ENCODE peak calls at places on chromosome 2, in six cellular contexts. One of them, this sample, is unnamed.

GRCh38 chr2:11234309-11234708 is 79.0 kb downstream of the SLC66A3 start:
- DNase-seq in C1 segment of cervical spinal cord: no peak
- DNase-seq in IMR-90: peak
- DNase-seq in neural crest cell: no peak
- DNase-seq in NCI-H748 treated with DMSO at 0.1 percent for 48 hours: no peak
- DNase-seq in T-cell: no peak
- DNase-seq in this sample: peak

GRCh38 chr2:223560704-223561435 is 41.3 kb downstream of the SCG2 start:
- DNase-seq in C1 segment of cervical spinal cord: no peak
- DNase-seq in IMR-90: peak
- DNase-seq in neural crest cell: no peak
- DNase-seq in NCI-H748 treated with DMSO at 0.1 percent for 48 hours: peak
- DNase-seq in T-cell: no peak
- DNase-seq in this sample: peak

GRCh38 chr2:241048149-241048948 is 49.9 kb downstream of the SNED1 start:
- DNase-seq in C1 segment of cervical spinal cord: no peak
- DNase-seq in IMR-90: no peak
- DNase-seq in neural crest cell: no peak
- DNase-seq in NCI-H748 treated with DMSO at 0.1 percent for 48 hours: no peak
- DNase-seq in T-cell: no peak
- DNase-seq in this sample: no peak

GRCh38 chr2:9076210-9076609 is 72.7 kb upstream of the MBOAT2 start:
- DNase-seq in C1 segment of cervical spinal cord: no peak
- DNase-seq in IMR-90: peak
- DNase-seq in neural crest cell: no peak
- DNase-seq in NCI-H748 treated with DMSO at 0.1 percent for 48 hours: no peak
- DNase-seq in T-cell: no peak
- DNase-seq in this sample: no peak

GRCh38 chr2:218074031-218074430 is 5.0 kb downstream of the RUFY4 start:
- DNase-seq in C1 segment of cervical spinal cord: no peak
- DNase-seq in IMR-90: peak
- DNase-seq in neural crest cell: peak
- DNase-seq in NCI-H748 treated with DMSO at 0.1 percent for 48 hours: no peak
- DNase-seq in T-cell: peak
- DNase-seq in this sample: peak

GRCh38 chr2:40435426-40436092 is 16.3 kb downstream of the SLC8A1 start:
- DNase-seq in C1 segment of cervical spinal cord: no peak
- DNase-seq in IMR-90: no peak
- DNase-seq in neural crest cell: no peak
- DNase-seq in NCI-H748 treated with DMSO at 0.1 percent for 48 hours: no peak
- DNase-seq in T-cell: no peak
- DNase-seq in this sample: no peak

GRCh38 chr2:226797289-226797988 is 2.2 kb downstream of the IRS1 start:
- DNase-seq in C1 segment of cervical spinal cord: no peak
- DNase-seq in IMR-90: peak
- DNase-seq in neural crest cell: no peak
- DNase-seq in NCI-H748 treated with DMSO at 0.1 percent for 48 hours: no peak
- DNase-seq in T-cell: no peak
- DNase-seq in this sample: no peak

GRCh38 chr2:37688771-37689468 is 17.5 kb upstream of the CDC42EP3 start:
- DNase-seq in C1 segment of cervical spinal cord: no peak
- DNase-seq in IMR-90: peak
- DNase-seq in neural crest cell: no peak
- DNase-seq in NCI-H748 treated with DMSO at 0.1 percent for 48 hours: no peak
- DNase-seq in T-cell: no peak
- DNase-seq in this sample: peak

GRCh38 chr2:69168144-69168813 is 155.3 kb downstream of the ANTXR1 start:
- DNase-seq in C1 segment of cervical spinal cord: no peak
- DNase-seq in IMR-90: peak
- DNase-seq in neural crest cell: no peak
- DNase-seq in NCI-H748 treated with DMSO at 0.1 percent for 48 hours: no peak
- DNase-seq in T-cell: no peak
- DNase-seq in this sample: no peak

GRCh38 chr2:22355816-22356433 is 1029.1 kb upstream of the KLHL29 start:
- DNase-seq in C1 segment of cervical spinal cord: peak
- DNase-seq in IMR-90: peak
- DNase-seq in neural crest cell: peak
- DNase-seq in NCI-H748 treated with DMSO at 0.1 percent for 48 hours: no peak
- DNase-seq in T-cell: no peak
- DNase-seq in this sample: peak

GRCh38 chr2:69452687-69453086 is 15.5 kb upstream of the NFU1 start:
- DNase-seq in C1 segment of cervical spinal cord: no peak
- DNase-seq in IMR-90: no peak
- DNase-seq in neural crest cell: no peak
- DNase-seq in NCI-H748 treated with DMSO at 0.1 percent for 48 hours: no peak
- DNase-seq in T-cell: no peak
- DNase-seq in this sample: no peak

GRCh38 chr2:66587216-66587615 is 152.3 kb downstream of the MEIS1 start:
- DNase-seq in C1 segment of cervical spinal cord: no peak
- DNase-seq in IMR-90: peak
- DNase-seq in neural crest cell: no peak
- DNase-seq in NCI-H748 treated with DMSO at 0.1 percent for 48 hours: no peak
- DNase-seq in T-cell: no peak
- DNase-seq in this sample: peak

GRCh38 chr2:237708961-237709360 is 81.6 kb downstream of the LRRFIP1 start:
- DNase-seq in C1 segment of cervical spinal cord: no peak
- DNase-seq in IMR-90: no peak
- DNase-seq in neural crest cell: no peak
- DNase-seq in NCI-H748 treated with DMSO at 0.1 percent for 48 hours: no peak
- DNase-seq in T-cell: no peak
- DNase-seq in this sample: no peak

GRCh38 chr2:152098033-152098797 is 629 bp downstream of the CACNB4 start:
- DNase-seq in C1 segment of cervical spinal cord: no peak
- DNase-seq in IMR-90: no peak
- DNase-seq in neural crest cell: peak
- DNase-seq in NCI-H748 treated with DMSO at 0.1 percent for 48 hours: no peak
- DNase-seq in T-cell: no peak
- DNase-seq in this sample: peak

GRCh38 chr2:147679664-147680502 is 164.9 kb upstream of the ACVR2A start:
- DNase-seq in C1 segment of cervical spinal cord: no peak
- DNase-seq in IMR-90: peak
- DNase-seq in neural crest cell: no peak
- DNase-seq in NCI-H748 treated with DMSO at 0.1 percent for 48 hours: peak
- DNase-seq in T-cell: no peak
- DNase-seq in this sample: no peak

GRCh38 chr2:221399183-221399582 is 172.9 kb downstream of the EPHA4 start:
- DNase-seq in C1 segment of cervical spinal cord: no peak
- DNase-seq in IMR-90: no peak
- DNase-seq in neural crest cell: no peak
- DNase-seq in NCI-H748 treated with DMSO at 0.1 percent for 48 hours: no peak
- DNase-seq in T-cell: no peak
- DNase-seq in this sample: no peak